ENCODE peak calls at places on chromosomes 16 and 17, in six cellular contexts. Q is H1, R is K562, H is GM12891, P is HepG2, X is GM12878. I is an unnamed sample.

GRCh38 chr17:927611-928461 is 51.7 kb downstream of the NXN start:
- DNase-seq in Q (no peak), R (no peak), H (no peak), P (no peak), X (no peak), I (no peak)

GRCh38 chr17:41322264-41322902 is 6.9 kb upstream of the KRTAP17-1 start:
- DNase-seq in Q (no peak), R (peak; percentile 21), H (no peak), P (peak; percentile 38), X (no peak), I (no peak)

GRCh38 chr16:77729951-77730350 is 7.6 kb downstream of the NUDT7 start:
- DNase-seq in Q (no peak), R (no peak), H (no peak), P (no peak), X (no peak), I (no peak)

GRCh38 chr17:45092932-45093430 is 31.9 kb downstream of the NMT1 start:
- DNase-seq in Q (no peak), R (no peak), H (no peak), P (peak; percentile 82), X (no peak), I (no peak)

GRCh38 chr17:3794890-3795757 is 5.9 kb downstream of the ITGAE start:
- DNase-seq in Q (no peak), R (no peak), H (no peak), P (peak; percentile 78), X (no peak), I (no peak)

GRCh38 chr17:82212331-82213250 is at the start of gene CCDC57:
- DNase-seq in Q (peak; percentile 88), R (peak; percentile 93), H (peak; percentile 97), P (peak; percentile 61), X (no peak), I (peak; percentile 97)

GRCh38 chr17:82793974-82794620 is 42.2 kb downstream of the TBCD start:
- DNase-seq in Q (no peak), R (no peak), H (no peak), P (no peak), X (no peak), I (no peak)

GRCh38 chr17:3817851-3818605 is 17.0 kb upstream of the ITGAE start:
- DNase-seq in Q (no peak), R (no peak), H (no peak), P (no peak), X (no peak), I (no peak)

GRCh38 chr17:47862621-47863440 is 11.9 kb upstream of the SP6 start:
- DNase-seq in Q (no peak), R (no peak), H (no peak), P (no peak), X (no peak), I (no peak)

GRCh38 chr16:6558133-6558532 is 774.5 kb upstream of the RBFOX1 start:
- DNase-seq in Q (peak; percentile 51), R (no peak), H (no peak), P (no peak), X (no peak), I (no peak)

GRCh38 chr16:12667909-12668308 is 135.8 kb downstream of the CPPED1 start:
- DNase-seq in Q (no peak), R (no peak), H (no peak), P (no peak), X (no peak), I (no peak)

GRCh38 chr16:29151317-29151716 is 166.5 kb downstream of the LAT start:
- DNase-seq in Q (no peak), R (no peak), H (no peak), P (peak; percentile 6), X (no peak), I (no peak)

GRCh38 chr16:88356124-88356726 is 26.5 kb upstream of the ZNF469 start:
- DNase-seq in Q (no peak), R (no peak), H (no peak), P (no peak), X (no peak), I (no peak)

GRCh38 chr17:70535986-70536385 is 366.7 kb downstream of the KCNJ2 start:
- DNase-seq in Q (no peak), R (no peak), H (no peak), P (no peak), X (no peak), I (no peak)

GRCh38 chr17:1473841-1474240 is 17.8 kb upstream of the CRK start:
- DNase-seq in Q (no peak), R (no peak), H (no peak), P (no peak), X (peak; percentile 47), I (no peak)

GRCh38 chr16:79150626-79151025 is 449.9 kb downstream of the MAF start:
- DNase-seq in Q (no peak), R (no peak), H (no peak), P (no peak), X (no peak), I (no peak)

GRCh38 chr17:77782611-77783010 is 175.9 kb upstream of the TNRC6C start:
- DNase-seq in Q (no peak), R (no peak), H (no peak), P (no peak), X (no peak), I (no peak)

GRCh38 chr16:1768767-1769401 is 2.5 kb downstream of the NME3 start:
- DNase-seq in Q (no peak), R (no peak), H (no peak), P (no peak), X (no peak), I (no peak)

GRCh38 chr16:1771072-1771863 is at the start of gene NME3:
- DNase-seq in Q (peak; percentile 90), R (peak; percentile 85), H (peak; percentile 88), P (peak; percentile 17), X (no peak), I (peak; percentile 87)

GRCh38 chr16:1770328-1771071 is 843 bp downstream of the NME3 start:
- DNase-seq in Q (peak; percentile 76), R (no peak), H (peak; percentile 78), P (no peak), X (no peak), I (peak; percentile 78)

GRCh38 chr16:1768061-1768766 is 3.1 kb downstream of the NME3 start:
- DNase-seq in Q (no peak), R (no peak), H (no peak), P (no peak), X (no peak), I (no peak)

DNA sequence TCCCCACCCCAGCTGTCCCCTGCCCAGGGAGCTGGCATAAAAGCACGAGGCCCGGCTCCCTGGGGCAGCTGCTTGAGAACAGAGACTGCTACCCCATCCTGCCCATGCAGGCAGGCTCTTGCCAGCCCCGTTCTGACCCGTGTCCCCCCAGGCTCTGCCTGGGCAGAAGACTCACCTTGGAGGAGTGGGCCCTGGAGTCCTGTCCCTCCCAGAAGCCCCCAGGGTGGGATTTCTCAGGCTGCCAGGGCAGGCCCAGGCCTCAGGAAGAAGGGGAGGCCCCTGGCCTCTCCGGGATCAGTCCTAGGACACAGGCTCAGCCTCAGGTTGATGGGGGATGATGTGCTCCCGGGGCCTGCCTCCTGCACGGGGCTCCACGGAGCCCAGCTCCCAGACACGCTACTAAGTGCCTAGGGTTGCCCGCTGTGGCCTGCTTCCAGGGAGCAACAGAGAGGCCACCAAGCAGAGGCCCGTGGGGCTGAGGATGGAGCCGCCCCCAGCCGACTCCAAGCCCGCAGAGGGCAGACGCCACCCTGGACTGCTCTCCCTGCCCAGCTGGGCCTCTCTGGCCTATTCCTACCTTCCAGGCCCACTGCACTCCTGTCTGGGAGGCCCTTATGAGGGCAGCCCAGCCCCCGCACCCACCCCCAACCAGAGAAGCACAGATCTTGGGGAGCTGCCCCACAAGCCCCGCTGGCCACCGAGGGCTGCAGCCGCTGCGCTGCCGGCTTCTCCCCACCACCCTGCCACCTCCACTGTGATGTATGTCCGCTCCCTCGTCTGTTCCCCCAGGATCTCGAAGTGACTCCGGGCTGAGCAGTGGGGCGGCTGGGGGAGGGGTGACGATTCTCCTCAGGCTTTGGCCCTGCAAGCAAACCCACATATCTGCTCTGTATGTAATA is 1.7 kb downstream of the NME3 start:
- DNase-seq in Q (no peak), R (no peak), H (no peak), P (no peak), X (no peak), I (no peak)
- TF ChIP-seq POLR2A in Q (no peak), R (peak; percentile 53), H (peak; percentile 66), P (no peak), X (peak; percentile 43), I (no peak)

GRCh38 chr16:46648656-46649055 is 27.5 kb upstream of the SHCBP1 start:
- DNase-seq in Q (no peak), R (no peak), H (no peak), P (no peak), X (no peak), I (no peak)

GRCh38 chr16:46650224-46650623 is 29.0 kb upstream of the SHCBP1 start:
- DNase-seq in Q (no peak), R (no peak), H (no peak), P (no peak), X (no peak), I (no peak)

GRCh38 chr16:46651305-46651704 is 30.1 kb upstream of the SHCBP1 start:
- DNase-seq in Q (no peak), R (no peak), H (no peak), P (no peak), X (no peak), I (no peak)

DNA sequence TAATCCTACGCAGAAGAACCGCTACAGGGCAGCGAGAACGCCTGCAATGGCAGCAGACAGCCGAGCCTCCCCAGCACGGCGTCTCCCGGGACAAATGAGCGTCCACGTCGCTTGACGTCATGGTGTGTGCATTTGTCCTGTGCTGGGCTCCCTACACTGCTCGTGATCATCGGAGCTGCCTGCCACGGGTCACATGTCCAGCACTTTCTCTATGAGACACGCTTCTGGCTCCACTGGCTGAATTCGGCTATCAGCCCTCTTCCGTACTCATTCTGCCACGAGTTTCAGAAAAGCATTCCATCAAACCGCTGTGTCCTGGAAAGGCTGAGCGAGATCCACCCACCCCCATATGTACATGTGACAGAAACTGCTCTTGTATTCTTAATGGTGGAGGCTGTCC is 28.4 kb upstream of the SHCBP1 start:
- DNase-seq in Q (no peak), R (peak; percentile 25), H (no peak), P (no peak), X (no peak), I (no peak)
- TF ChIP-seq TAF1 in Q (no peak), R (no peak), H (no peak), P (no peak), X (no peak), I (no peak)

GRCh38 chr16:31354394-31355291 is at the start of gene ITGAX:
- DNase-seq in Q (no peak), R (peak; percentile 79), H (peak; percentile 77), P (no peak), X (peak; percentile 70), I (peak; percentile 72)
- TF ChIP-seq POLR2AphosphoS5 in Q (no peak), R (no peak), H (no peak), P (no peak), X (no peak), I (no peak)

GRCh38 chr16:54928016-54928356 is 2.7 kb upstream of the IRX5 start:
- DNase-seq in Q (no peak), R (no peak), H (no peak), P (no peak), X (no peak), I (no peak)

GRCh38 chr16:54929090-54930033 is 1.3 kb upstream of the IRX5 start:
- DNase-seq in Q (peak; percentile 100), R (peak; percentile 95), H (peak; percentile 76), P (no peak), X (peak; percentile 60), I (peak; percentile 59)

GRCh38 chr16:54927125-54928015 is 3.3 kb upstream of the IRX5 start:
- DNase-seq in Q (no peak), R (no peak), H (no peak), P (no peak), X (no peak), I (no peak)

GRCh38 chr16:54930034-54930938 is at the start of gene IRX5:
- DNase-seq in Q (peak; percentile 84), R (peak; percentile 81), H (no peak), P (no peak), X (no peak), I (peak; percentile 21)

GRCh38 chr16:54928421-54929089 is 2.1 kb upstream of the IRX5 start:
- DNase-seq in Q (peak; percentile 55), R (peak; percentile 73), H (no peak), P (no peak), X (no peak), I (no peak)
- TF ChIP-seq POLR2A in Q (no peak), R (peak; percentile 47), H (no peak), P (no peak), X (no peak), I (no peak)